ENCODE peak calls at places on chromosome 4, in four cellular contexts. L is GM12878, F is K562, E is H1. R is an unnamed sample.

GRCh38 chr4:121070696-121071639 is 1.4 kb downstream of the NDNF start:
- DNase-seq in E (peak; percentile 75), F (no peak), L (no peak), R (no peak)

GRCh38 chr4:7624361-7624760 is 189.6 kb upstream of the PSAPL1 start:
- DNase-seq in F (no peak), L (no peak), E (no peak), R (no peak)

GRCh38 chr4:87896020-87896621 is 63.4 kb downstream of the MEPE start:
- DNase-seq in L (no peak), E (no peak), F (no peak), R (peak; percentile 3)

GRCh38 chr4:138967313-138967712 is 48.3 kb upstream of the NOCT start:
- DNase-seq in L (peak; percentile 63), F (no peak), E (no peak), R (no peak)

GRCh38 chr4:127759228-127759820 is 22.8 kb upstream of the HSPA4L start:
- DNase-seq in L (no peak), E (no peak), F (no peak), R (no peak)

GRCh38 chr4:167774646-167775045 is 317.7 kb upstream of the ANXA10 start:
- DNase-seq in E (no peak), F (no peak), L (no peak), R (no peak)

GRCh38 chr4:161949941-161950725 is 213.7 kb downstream of the FSTL5 start:
- DNase-seq in E (no peak), L (no peak), F (no peak), R (peak; percentile 49)

GRCh38 chr4:106494066-106494465 is 125.5 kb upstream of the GIMD1 start:
- DNase-seq in L (no peak), E (no peak), F (no peak), R (peak; percentile 4)

GRCh38 chr4:123325241-123325681 is 71.3 kb upstream of the SPRY1 start:
- DNase-seq in L (peak; percentile 75), E (no peak), F (no peak), R (no peak)
- H3K4me2 ChIP-seq in L (peak overlapping the region; percentile 44), E (no peak overlapping the region), F (no peak overlapping the region), R (no peak overlapping the region)

DNA sequence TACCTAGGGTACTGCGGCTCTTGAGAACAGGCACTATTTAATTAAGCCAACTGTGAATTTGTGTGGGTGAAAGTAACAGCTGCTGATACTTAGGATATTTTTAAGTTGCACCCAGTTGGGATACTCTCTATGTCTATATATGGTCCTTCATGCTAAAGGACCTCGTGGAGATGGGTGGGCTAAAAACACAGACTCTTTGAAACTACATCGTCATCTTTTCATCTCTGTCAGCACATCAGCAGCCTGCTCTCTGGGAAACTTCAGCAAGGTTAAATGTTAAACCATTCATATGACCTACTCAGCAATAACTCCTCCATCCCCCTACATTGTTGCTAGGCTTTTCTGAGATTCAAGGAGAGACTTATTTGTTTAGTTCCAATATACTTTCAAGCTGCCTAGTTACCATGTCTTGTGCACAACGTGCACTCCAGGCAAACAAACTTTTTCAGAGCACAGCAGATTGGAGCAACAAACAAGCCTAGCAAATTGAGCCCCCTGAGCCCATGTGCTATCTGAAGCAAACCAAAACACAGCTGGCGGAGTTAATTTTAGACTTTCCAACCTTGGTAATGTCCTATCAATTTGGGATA is 6.2 kb upstream of the MOB1B start:
- DNase-seq in L (no peak), F (no peak), E (no peak), R (no peak)
- TF ChIP-seq CHD1 in L (no peak), F (no peak), E (no peak), R (no peak)

GRCh38 chr4:48269861-48270515 is 350 bp upstream of the TEC start:
- DNase-seq in F (peak; percentile 98), E (peak; percentile 96), L (peak; percentile 74), R (peak; percentile 51)

GRCh38 chr4:48271626-48272025 is 2.0 kb upstream of the TEC start:
- DNase-seq in E (no peak), F (no peak), L (no peak), R (no peak)

GRCh38 chr4:48270516-48270897 is 869 bp upstream of the TEC start:
- DNase-seq in L (no peak), E (no peak), F (no peak), R (no peak)

GRCh38 chr4:48268956-48269860 is at the start of gene TEC:
- DNase-seq in F (peak; percentile 68), L (no peak), E (peak; percentile 83), R (no peak)

DNA sequence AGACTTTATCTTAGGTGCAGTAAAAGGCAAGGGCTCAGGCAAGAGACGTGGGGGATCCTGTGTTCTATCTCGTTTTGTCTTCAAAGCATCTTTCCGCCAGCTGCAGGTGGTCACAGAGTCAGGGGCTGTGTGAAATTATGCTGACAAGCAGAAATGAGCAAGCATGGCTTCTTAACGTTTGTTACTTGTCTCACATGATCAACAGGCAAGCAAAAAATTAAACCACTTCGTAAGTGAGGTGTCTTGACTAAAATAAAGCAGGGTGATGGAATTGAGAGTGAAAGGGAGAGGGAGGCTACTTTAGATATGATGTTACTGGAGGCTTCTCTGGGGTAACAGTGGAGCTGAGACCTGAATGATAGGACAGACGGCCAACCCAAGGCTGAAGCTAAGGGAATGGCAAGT is 1.4 kb upstream of the TEC start:
- DNase-seq in F (no peak), L (peak; percentile 36), E (no peak), R (no peak)
- H3K4me2 ChIP-seq in F (peak overlapping the region; percentile 96), L (peak overlapping the region; percentile 95), E (no peak overlapping the region), R (no peak overlapping the region)

DNA sequence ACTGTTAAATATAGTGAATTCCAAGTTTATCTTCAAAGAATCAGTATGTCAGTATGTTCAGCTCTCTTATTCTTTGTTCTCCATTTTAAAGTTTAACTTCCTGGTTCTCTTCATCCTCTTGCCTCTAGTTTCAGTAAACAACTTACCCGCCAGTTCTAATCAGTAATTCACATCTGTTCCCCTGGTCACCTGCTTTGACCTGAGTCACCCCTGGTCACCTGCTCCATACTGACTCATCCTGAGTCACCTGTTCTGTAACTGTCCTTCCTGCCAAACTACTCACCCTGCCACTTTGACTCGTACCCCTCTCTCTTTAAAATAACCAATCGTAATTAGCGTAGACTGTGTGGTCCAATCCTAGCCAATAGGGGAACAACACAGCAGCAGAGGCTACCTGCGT is 992.7 kb upstream of the HS3ST1 start:
- DNase-seq in F (no peak), L (no peak), E (no peak), R (no peak)
- TF ChIP-seq CHD1 in F (no peak), L (no peak), E (no peak), R (no peak)

GRCh38 chr4:10965196-10965595 is 280.6 kb upstream of the CLNK start:
- DNase-seq in L (no peak), E (no peak), F (no peak), R (no peak)
- H3K4me2 ChIP-seq in L (no peak overlapping the region), E (no peak overlapping the region), F (no peak overlapping the region), R (no peak overlapping the region)

DNA sequence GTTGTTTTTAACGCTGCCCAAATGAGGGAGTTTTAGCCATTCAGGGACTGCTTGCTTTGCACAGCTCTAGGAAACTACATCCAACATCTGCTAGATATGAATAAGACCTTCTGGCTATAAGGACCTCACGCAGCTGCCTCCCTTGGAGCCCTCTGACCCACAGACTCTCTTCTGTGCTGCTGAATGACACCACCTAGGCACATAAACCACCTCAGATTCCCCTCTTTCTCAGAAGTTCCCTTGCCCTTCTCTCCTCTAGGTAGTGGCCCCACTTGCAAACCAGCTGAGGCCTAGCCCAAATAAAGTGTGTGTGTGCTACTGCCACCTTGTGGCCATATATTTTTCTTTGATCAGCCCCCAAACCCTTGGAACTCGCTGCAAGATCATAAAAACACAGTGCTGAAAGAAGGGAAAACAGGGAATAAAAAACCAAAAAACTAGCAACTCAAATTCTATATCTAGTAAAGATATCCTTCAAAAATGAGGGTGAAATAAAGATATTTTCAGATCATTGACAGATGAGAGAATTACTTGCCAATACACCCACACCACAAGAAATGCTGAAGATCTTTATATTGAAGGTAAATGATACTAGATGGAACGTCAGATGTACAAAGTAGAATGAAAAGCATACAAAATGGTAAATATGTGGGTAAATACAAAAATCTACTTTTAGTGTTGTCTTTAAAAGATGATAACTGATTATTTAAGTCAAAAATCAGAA is 265.9 kb downstream of the ADAMTS3 start:
- DNase-seq in E (peak; percentile 68), L (no peak), F (peak; percentile 54), R (peak; percentile 35)
- TF ChIP-seq CHD1 in E (no peak), L (no peak), F (no peak), R (no peak)

GRCh38 chr4:51894246-51894645 is 51.3 kb downstream of the DCUN1D4 start:
- DNase-seq in L (no peak), F (no peak), E (no peak), R (peak; percentile 35)
- H3K4me2 ChIP-seq in L (no peak overlapping the region), F (no peak overlapping the region), E (no peak overlapping the region), R (no peak overlapping the region)

GRCh38 chr4:74044676-74045075 is 6.2 kb upstream of the CXCL3 start:
- DNase-seq in L (no peak), E (no peak), F (no peak), R (peak; percentile 59)
- TF ChIP-seq CHD1 in L (no peak), E (no peak), F (no peak), R (no peak)

DNA sequence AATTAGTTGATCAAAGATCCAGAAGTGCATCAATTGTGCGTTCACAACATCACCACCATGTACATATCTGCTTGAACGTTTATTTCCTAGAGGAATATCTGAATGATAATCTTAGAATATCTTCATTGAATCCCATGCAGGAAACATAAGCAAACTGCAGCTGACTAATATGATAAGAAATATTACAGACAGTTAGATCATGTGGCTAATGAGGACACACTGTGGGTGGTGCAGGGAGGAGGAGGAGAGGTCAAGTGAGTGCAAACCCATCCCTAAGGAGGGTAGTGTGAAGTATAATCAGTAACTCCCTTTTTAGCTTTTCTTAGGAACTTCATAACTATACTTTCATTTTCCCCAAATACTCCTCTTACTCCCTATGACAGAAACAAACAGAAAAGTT is 58.3 kb upstream of the HPGD start:
- DNase-seq in E (no peak), F (no peak), L (no peak), R (no peak)
- H3K4me2 ChIP-seq in E (no peak overlapping the region), F (no peak overlapping the region), L (no peak overlapping the region), R (no peak overlapping the region)

R was measured in IMR-90.